ENCODE peak calls at places on chromosomes 3 and 15, in five cellular contexts. One of them, this sample, is unnamed.

GRCh38 chr15:22980189-22981136 is at the start of gene CYFIP1:
- DNase-seq in cardiac muscle cell: peak; percentile 91
- DNase-seq in ELF-1: peak; percentile 77
- DNase-seq in CD14-positive monocyte: no peak
- DNase-seq in choroid plexus epithelial cell: peak; percentile 83
- DNase-seq in this sample: peak; percentile 84

GRCh38 chr3:110598847-110599490 is 472.6 kb upstream of the NECTIN3 start:
- DNase-seq in cardiac muscle cell: no peak
- DNase-seq in ELF-1: peak; percentile 18
- DNase-seq in CD14-positive monocyte: no peak
- DNase-seq in choroid plexus epithelial cell: no peak
- DNase-seq in this sample: peak; percentile 84

GRCh38 chr3:127674793-127675189 is 2.0 kb downstream of the ABTB1 start:
- DNase-seq in cardiac muscle cell: no peak
- DNase-seq in ELF-1: no peak
- DNase-seq in CD14-positive monocyte: no peak
- DNase-seq in choroid plexus epithelial cell: no peak
- DNase-seq in this sample: no peak

GRCh38 chr15:94070341-94071275 is 160.8 kb upstream of the MCTP2 start:
- DNase-seq in cardiac muscle cell: no peak
- DNase-seq in ELF-1: peak; percentile 45
- DNase-seq in CD14-positive monocyte: peak; percentile 47
- DNase-seq in choroid plexus epithelial cell: no peak
- DNase-seq in this sample: peak; percentile 31

GRCh38 chr15:71379893-71380292 is 264.6 kb downstream of the THSD4 start:
- DNase-seq in cardiac muscle cell: no peak
- DNase-seq in ELF-1: no peak
- DNase-seq in CD14-positive monocyte: no peak
- DNase-seq in choroid plexus epithelial cell: peak; percentile 57
- DNase-seq in this sample: no peak

GRCh38 chr3:138567403-138567802 is 26.7 kb downstream of the CEP70 start:
- DNase-seq in cardiac muscle cell: no peak
- DNase-seq in ELF-1: no peak
- DNase-seq in CD14-positive monocyte: no peak
- DNase-seq in choroid plexus epithelial cell: no peak
- DNase-seq in this sample: no peak

GRCh38 chr3:139477710-139478640 is 1.7 kb upstream of the RBP2 start:
- DNase-seq in cardiac muscle cell: no peak
- DNase-seq in ELF-1: peak; percentile 50
- DNase-seq in CD14-positive monocyte: no peak
- DNase-seq in choroid plexus epithelial cell: peak; percentile 17
- DNase-seq in this sample: no peak

GRCh38 chr15:98876461-98877369 is 130.9 kb downstream of the PGPEP1L start:
- DNase-seq in cardiac muscle cell: no peak
- DNase-seq in ELF-1: no peak
- DNase-seq in CD14-positive monocyte: no peak
- DNase-seq in choroid plexus epithelial cell: no peak
- DNase-seq in this sample: no peak

GRCh38 chr3:180325533-180325932 is 276.4 kb upstream of the TTC14 start:
- DNase-seq in cardiac muscle cell: no peak
- DNase-seq in ELF-1: no peak
- DNase-seq in CD14-positive monocyte: no peak
- DNase-seq in choroid plexus epithelial cell: no peak
- DNase-seq in this sample: no peak

GRCh38 chr3:12345584-12346494 is 57.0 kb downstream of the PPARG start:
- DNase-seq in cardiac muscle cell: no peak
- DNase-seq in ELF-1: no peak
- DNase-seq in CD14-positive monocyte: no peak
- DNase-seq in choroid plexus epithelial cell: no peak
- DNase-seq in this sample: no peak

GRCh38 chr3:136546718-136547117 is 205.5 kb downstream of the STAG1 start:
- DNase-seq in cardiac muscle cell: peak; percentile 21
- DNase-seq in ELF-1: no peak
- DNase-seq in CD14-positive monocyte: no peak
- DNase-seq in choroid plexus epithelial cell: peak; percentile 44
- DNase-seq in this sample: peak; percentile 37

GRCh38 chr3:81723732-81724313 is 37.6 kb downstream of the GBE1 start:
- DNase-seq in cardiac muscle cell: peak; percentile 70
- DNase-seq in ELF-1: no peak
- DNase-seq in CD14-positive monocyte: no peak
- DNase-seq in choroid plexus epithelial cell: peak; percentile 79
- DNase-seq in this sample: no peak

GRCh38 chr15:67033521-67033920 is 31.9 kb upstream of the SMAD3 start:
- DNase-seq in cardiac muscle cell: no peak
- DNase-seq in ELF-1: peak; percentile 48
- DNase-seq in CD14-positive monocyte: no peak
- DNase-seq in choroid plexus epithelial cell: no peak
- DNase-seq in this sample: peak; percentile 52

GRCh38 chr3:12797124-12797891 is 828 bp downstream of the CAND2 start:
- DNase-seq in cardiac muscle cell: no peak
- DNase-seq in ELF-1: no peak
- DNase-seq in CD14-positive monocyte: no peak
- DNase-seq in choroid plexus epithelial cell: no peak
- DNase-seq in this sample: peak; percentile 56

This sample was measured in GM23338.